ENCODE peak calls at places on chromosome 3, in four cellular contexts. E, R, B and Y are unnamed samples.

GRCh38 chr3:101964861-101965260 is 115.5 kb downstream of the NFKBIZ start:
- DNase-seq in R (no peak), E (no peak), B (no peak), Y (no peak)

GRCh38 chr3:35296533-35296932 is 342.8 kb upstream of the ARPP21 start:
- DNase-seq in E (no peak), B (no peak), R (no peak), Y (no peak)

GRCh38 chr3:186643493-186643892 is 3.3 kb downstream of the FETUB start:
- DNase-seq in R (no peak), E (no peak), B (peak), Y (no peak)

GRCh38 chr3:150847433-150847832 is 57.8 kb downstream of the MINDY4B start:
- DNase-seq in R (no peak), B (no peak), E (no peak), Y (no peak)

GRCh38 chr3:47515100-47515499 is 1.6 kb upstream of the ELP6 start:
- DNase-seq in R (no peak), E (no peak), B (peak), Y (no peak)

GRCh38 chr3:69292185-69292584 is 93.7 kb downstream of the FRMD4B start:
- DNase-seq in R (no peak), B (no peak), E (no peak), Y (no peak)

GRCh38 chr3:46930945-46931403 is 45.6 kb downstream of the CCDC12 start:
- DNase-seq in R (no peak), B (no peak), E (no peak), Y (no peak)

GRCh38 chr3:130758624-130759023 is 12.0 kb upstream of the PIK3R4 start:
- DNase-seq in R (peak), B (no peak), E (no peak), Y (no peak)

GRCh38 chr3:188322135-188322892 is 168.4 kb downstream of the LPP start:
- DNase-seq in E (no peak), B (no peak), R (no peak), Y (no peak)

GRCh38 chr3:37601832-37602231 is 259.8 kb upstream of the CTDSPL start:
- DNase-seq in E (no peak), R (no peak), B (no peak), Y (no peak)

GRCh38 chr3:7393944-7394605 is 533.2 kb downstream of the GRM7 start:
- DNase-seq in B (no peak), R (no peak), E (no peak), Y (no peak)

GRCh38 chr3:125191730-125192129 is 20.8 kb downstream of the SLC12A8 start:
- DNase-seq in B (no peak), R (no peak), E (no peak), Y (no peak)

GRCh38 chr3:37935290-37935668 is 55.3 kb upstream of the VILL start:
- DNase-seq in R (no peak), E (peak), B (no peak), Y (no peak)

GRCh38 chr3:15314276-15314675 is 18.1 kb downstream of the SH3BP5 start:
- DNase-seq in E (no peak), R (no peak), B (no peak), Y (no peak)

GRCh38 chr3:51389423-51390183 is 1.5 kb upstream of the RBM15B start:
- DNase-seq in E (peak), B (peak), R (peak), Y (no peak)

GRCh38 chr3:170602556-170602955 is 16.7 kb upstream of the SLC7A14 start:
- DNase-seq in R (no peak), E (no peak), B (no peak), Y (no peak)

GRCh38 chr3:188433526-188433855 is 279.5 kb downstream of the LPP start:
- DNase-seq in R (no peak), B (no peak), E (no peak), Y (no peak)

GRCh38 chr3:126961191-126961790 is 21.6 kb upstream of the PLXNA1 start:
- DNase-seq in B (peak), R (no peak), E (no peak), Y (no peak)

GRCh38 chr3:156449712-156450574 is 105.0 kb downstream of the SSR3 start:
- DNase-seq in E (peak), B (peak), R (peak), Y (no peak)

GRCh38 chr3:42960781-42961180 is 18.3 kb upstream of the GASK1A start:
- DNase-seq in B (no peak), E (no peak), R (no peak), Y (no peak)

GRCh38 chr3:33919721-33920120 is 121.3 kb downstream of the PDCD6IP start:
- DNase-seq in B (no peak), E (no peak), R (no peak), Y (no peak)

GRCh38 chr3:57927166-57927565 is 81.1 kb upstream of the FLNB start:
- DNase-seq in E (no peak), R (no peak), B (no peak), Y (no peak)

GRCh38 chr3:12663311-12663935 is 494 bp downstream of the RAF1 start:
- DNase-seq in R (peak), E (no peak), B (no peak), Y (no peak)

GRCh38 chr3:55206000-55206399 is 278.1 kb upstream of the LRTM1 start:
- DNase-seq in R (no peak), E (no peak), B (no peak), Y (no peak)

GRCh38 chr3:134326760-134327593 is 47.3 kb downstream of the AMOTL2 start:
- DNase-seq in R (no peak), E (peak), B (no peak), Y (no peak)

GRCh38 chr3:129665024-129665768 is 58.7 kb upstream of the PLXND1 start:
- DNase-seq in R (no peak), B (no peak), E (peak), Y (no peak)

GRCh38 chr3:173396191-173397041 is 1.1 kb upstream of the NLGN1 start:
- DNase-seq in E (no peak), R (peak), B (no peak), Y (no peak)

GRCh38 chr3:82031576-82031975 is 270.1 kb upstream of the GBE1 start:
- DNase-seq in B (no peak), E (no peak), R (no peak), Y (no peak)

GRCh38 chr3:124620600-124621063 is 109.6 kb upstream of the UMPS start:
- DNase-seq in E (peak), R (no peak), B (peak), Y (peak)

GRCh38 chr3:155202626-155203025 is 90.9 kb downstream of the STRIT1 start:
- DNase-seq in R (no peak), E (no peak), B (no peak), Y (no peak)

GRCh38 chr3:133944641-133945441 is 49.2 kb upstream of the RAB6B start:
- DNase-seq in E (no peak), B (peak), R (peak), Y (no peak)

DNA sequence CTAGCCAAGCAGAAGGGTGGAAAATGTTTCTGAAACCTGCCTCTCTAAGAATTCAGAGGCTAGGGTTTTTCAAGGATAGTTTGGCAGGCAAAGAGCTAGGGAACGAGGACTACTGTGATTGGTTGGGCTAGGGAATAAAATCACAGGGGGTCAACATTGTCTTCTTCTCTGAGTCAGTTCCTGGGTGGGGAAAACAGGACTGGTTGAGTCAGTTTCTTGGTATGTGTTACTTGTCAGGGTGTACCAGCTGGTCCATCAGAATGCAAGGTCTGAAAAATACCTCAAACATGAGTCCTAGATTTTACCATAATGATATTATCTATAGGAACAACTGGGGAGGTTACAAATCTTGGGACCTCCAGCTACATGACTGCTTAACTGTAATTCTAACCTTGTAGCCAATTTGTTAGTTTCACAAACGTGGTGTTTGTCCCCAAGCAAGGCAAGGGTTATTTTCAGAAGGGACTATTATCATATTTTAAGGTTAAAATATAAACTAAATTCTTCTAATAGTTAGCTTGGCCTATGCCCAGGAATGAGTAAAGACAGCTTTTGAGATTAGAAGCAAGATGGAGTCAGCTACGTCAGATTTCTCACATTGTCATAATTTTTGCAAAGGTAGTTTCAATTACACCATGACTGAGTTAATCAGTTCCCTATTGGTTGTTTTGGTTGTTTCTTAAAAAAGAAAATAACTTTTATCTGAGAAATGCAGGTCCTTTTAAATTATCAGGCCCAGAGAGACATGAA is 231.5 kb downstream of the ALCAM start:
- DNase-seq in B (no peak), E (no peak), R (no peak), Y (no peak)
- TF ChIP-seq NFIC in B (no peak), E (no peak), R (peak), Y (no peak)

GRCh38 chr3:64930891-64931290 is 243.1 kb upstream of the ADAMTS9 start:
- DNase-seq in B (no peak), R (no peak), E (no peak), Y (no peak)

GRCh38 chr3:64935995-64936394 is 248.2 kb upstream of the ADAMTS9 start:
- DNase-seq in B (no peak), R (no peak), E (no peak), Y (no peak)

GRCh38 chr3:64932016-64932518 is 244.3 kb upstream of the ADAMTS9 start:
- DNase-seq in B (no peak), R (no peak), E (no peak), Y (no peak)

GRCh38 chr3:64936570-64936969 is 248.8 kb upstream of the ADAMTS9 start:
- DNase-seq in E (no peak), R (no peak), B (no peak), Y (no peak)

GRCh38 chr3:64932666-64933342 is 245.0 kb upstream of the ADAMTS9 start:
- DNase-seq in E (no peak), R (no peak), B (no peak), Y (no peak)
- TF ChIP-seq NFIC in E (no peak), R (no peak), B (no peak), Y (no peak)

GRCh38 chr3:112889357-112889756 is 42.7 kb upstream of the CD200R1L start:
- DNase-seq in B (no peak), R (no peak), E (no peak), Y (no peak)
- TF ChIP-seq NFIC in B (no peak), R (no peak), E (no peak), Y (no peak)

DNA sequence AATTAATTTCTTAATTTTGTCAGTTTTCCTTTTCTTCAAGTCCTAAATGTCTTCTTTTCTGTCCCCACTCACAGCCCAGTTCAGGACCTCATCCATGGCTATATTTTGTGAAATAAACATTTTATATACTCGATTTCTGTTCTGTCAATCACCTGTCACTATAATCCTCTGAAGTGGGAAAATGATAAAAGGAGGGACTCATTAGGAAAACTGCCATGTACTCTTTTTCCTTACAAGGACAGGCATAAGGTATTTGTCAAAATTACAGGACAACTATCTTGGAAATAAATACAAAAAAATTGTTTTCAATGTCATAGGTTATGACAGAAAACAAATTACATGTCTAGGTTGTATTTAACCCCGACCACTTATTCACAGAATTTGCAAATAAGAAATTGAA is 240.1 kb upstream of the CBLB start:
- DNase-seq in R (no peak), E (no peak), B (no peak), Y (no peak)
- TF ChIP-seq NFIC in R (no peak), E (no peak), B (no peak), Y (no peak)